ENCODE peak calls at places on chromosomes 6 and 20, in seven cellular contexts. X is HCT116, Z is esophagus muscularis mucosa, A is sigmoid colon, F is K562, C is stomach, Y is transverse colon. B is an unnamed sample.

GRCh38 chr6:98672681-98673475 is 161.5 kb upstream of the POU3F2 start:
- DNase-seq in X (no peak), Z (no peak), A (no peak), F (no peak), C (no peak), Y (no peak), B (no peak)

GRCh38 chr6:12348530-12349511 is 58.7 kb downstream of the EDN1 start:
- DNase-seq in X (peak), Z (no peak), A (no peak), F (no peak), C (peak), Y (peak), B (no peak)

GRCh38 chr6:100472674-100473073 is 8.0 kb upstream of the SIM1 start:
- DNase-seq in X (no peak), Z (no peak), A (no peak), F (no peak), C (no peak), Y (no peak), B (no peak)

GRCh38 chr6:123794190-123794589 is 9.5 kb upstream of the NKAIN2 start:
- DNase-seq in X (no peak), Z (no peak), A (no peak), F (no peak), C (no peak), Y (no peak), B (no peak)

GRCh38 chr6:323730-324088 is 31.4 kb downstream of the DUSP22 start:
- DNase-seq in X (no peak), Z (no peak), A (peak), F (no peak), C (no peak), Y (no peak), B (no peak)

GRCh38 chr6:128950864-128951263 is 67.9 kb downstream of the LAMA2 start:
- DNase-seq in X (no peak), Z (no peak), A (no peak), F (no peak), C (no peak), Y (no peak), B (no peak)

GRCh38 chr20:47389867-47390347 is 33.4 kb upstream of the ZMYND8 start:
- DNase-seq in X (no peak), Z (no peak), A (no peak), F (peak), C (no peak), Y (no peak), B (no peak)

GRCh38 chr6:111184827-111185567 is 97.7 kb downstream of the SLC16A10 start:
- DNase-seq in X (no peak), Z (peak), A (no peak), F (no peak), C (no peak), Y (no peak), B (no peak)

GRCh38 chr20:32681175-32682084 is 7.7 kb upstream of the C20orf203 start:
- DNase-seq in X (no peak), Z (no peak), A (no peak), F (peak), C (no peak), Y (no peak), B (no peak)

GRCh38 chr6:63530984-63531383 is 41.3 kb upstream of the LOC128125822 start:
- DNase-seq in X (no peak), Z (no peak), A (no peak), F (no peak), C (no peak), Y (no peak), B (no peak)

GRCh38 chr20:43843096-43843964 is 71.3 kb upstream of the TOX2 start:
- DNase-seq in X (no peak), Z (no peak), A (peak), F (no peak), C (no peak), Y (no peak), B (no peak)

GRCh38 chr6:112233864-112234263 is 20.5 kb downstream of the LAMA4 start:
- DNase-seq in X (no peak), Z (no peak), A (peak), F (no peak), C (no peak), Y (no peak), B (no peak)

GRCh38 chr6:13355969-13356368 is 27.6 kb upstream of the TBC1D7 start:
- DNase-seq in X (no peak), Z (no peak), A (no peak), F (no peak), C (no peak), Y (no peak), B (peak)

GRCh38 chr6:17086469-17086868 is 15.4 kb upstream of the STMND1 start:
- DNase-seq in X (peak), Z (no peak), A (peak), F (peak), C (peak), Y (peak), B (no peak)

GRCh38 chr6:156910011-156910334 is 132.8 kb downstream of the ARID1B start:
- DNase-seq in X (no peak), Z (no peak), A (no peak), F (no peak), C (no peak), Y (no peak), B (no peak)

GRCh38 chr20:25076731-25077609 is 5.0 kb downstream of the VSX1 start:
- DNase-seq in X (peak), Z (no peak), A (no peak), F (no peak), C (peak), Y (peak), B (no peak)

GRCh38 chr6:33317668-33318425 is at the start of gene ZBTB22:
- DNase-seq in X (peak), Z (peak), A (peak), F (peak), C (peak), Y (peak), B (peak)
- TF ChIP-seq POLR2A in X (no peak), Z (no peak), A (no peak), F (peak), C (no peak), Y (peak), B (peak)

DNA sequence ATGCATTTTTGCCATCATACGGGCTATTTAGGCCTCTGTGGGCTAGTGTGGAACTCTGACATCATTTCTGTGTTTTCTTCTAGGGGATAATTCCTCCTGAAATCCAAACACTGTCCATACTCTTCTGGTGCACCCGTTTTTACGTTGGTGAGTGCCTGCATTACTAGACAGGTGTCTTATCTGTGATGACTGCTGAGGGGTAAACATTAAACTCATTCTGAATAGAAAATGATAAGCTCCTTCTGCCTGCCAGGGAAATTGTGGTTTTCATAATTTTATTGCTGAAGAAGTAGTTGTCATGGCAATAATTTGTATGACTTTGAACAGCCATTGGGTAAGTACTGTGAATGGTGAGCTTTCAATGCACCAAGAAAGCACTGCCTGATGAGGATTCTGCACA is 705.6 kb downstream of the UTRN start:
- DNase-seq in X (no peak), Z (no peak), A (no peak), F (no peak), C (no peak), Y (no peak), B (no peak)
- TF ChIP-seq POLR2AphosphoS5 in X (no peak), Z (no peak), A (no peak), F (no peak), C (no peak), Y (no peak), B (no peak)

GRCh38 chr6:169898788-169899480 is 147.5 kb downstream of the ERMARD start:
- DNase-seq in X (no peak), Z (no peak), A (peak), F (peak), C (no peak), Y (no peak), B (no peak)
- TF ChIP-seq POLR2A in X (no peak), Z (no peak), A (no peak), F (peak), C (no peak), Y (no peak), B (no peak)

GRCh38 chr6:39934060-39934757 is at the start of gene MOCS1:
- DNase-seq in X (peak), Z (peak), A (peak), F (peak), C (peak), Y (peak), B (no peak)
- TF ChIP-seq POLR2AphosphoS5 in X (peak), Z (peak), A (peak), F (no peak), C (peak), Y (peak), B (no peak)

DNA sequence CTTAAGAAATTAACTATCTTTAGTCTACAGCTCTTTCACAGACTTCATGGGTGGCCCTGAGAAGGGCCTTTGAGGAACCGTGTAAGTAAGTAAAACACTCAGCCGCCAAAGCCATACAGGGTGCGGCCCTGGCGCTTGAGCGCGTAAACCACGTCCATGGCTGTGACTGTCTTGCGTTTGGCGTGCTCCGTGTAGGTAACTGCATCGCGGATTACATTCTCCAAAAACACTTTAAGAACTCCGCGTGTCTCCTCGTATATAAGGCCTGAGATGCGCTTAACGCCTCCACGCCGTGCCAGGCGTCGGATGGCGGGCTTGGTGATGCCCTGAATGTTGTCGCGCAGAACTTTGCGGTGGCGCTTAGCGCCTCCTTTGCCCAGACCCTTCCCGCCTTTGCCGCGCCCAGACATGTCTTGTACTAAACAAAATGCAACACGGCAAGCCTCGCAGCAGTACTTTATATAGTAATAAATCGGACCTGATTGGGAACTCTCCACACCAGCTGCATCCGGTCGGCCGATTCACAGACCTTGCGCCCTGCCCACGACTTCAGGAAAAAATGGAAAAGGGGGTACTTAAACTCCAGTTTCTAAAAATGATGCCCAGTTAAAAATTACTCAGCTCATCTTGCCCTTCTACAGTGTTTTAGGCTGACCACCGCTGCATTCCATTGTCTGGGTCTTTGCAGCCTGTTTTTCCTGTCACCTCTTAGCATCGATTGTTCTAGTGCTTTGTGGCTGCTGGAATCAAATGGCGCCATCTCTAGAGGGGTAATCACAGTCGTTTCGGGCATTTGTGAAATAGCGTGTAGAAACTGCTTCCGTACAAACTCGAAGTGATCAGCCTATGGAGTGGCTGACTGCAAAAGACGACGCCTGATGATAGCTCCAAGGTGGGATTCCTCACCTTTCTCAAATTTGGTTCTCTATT is 38.8 kb downstream of the OR2B2 start:
- DNase-seq in X (no peak), Z (no peak), A (no peak), F (no peak), C (peak), Y (peak), B (no peak)
- TF ChIP-seq POLR2A in X (no peak), Z (no peak), A (peak), F (no peak), C (no peak), Y (peak), B (peak)